ENCODE peak calls at places on chromosomes 4 and X, in ten cellular contexts. M, N, E, K, W, G, T, B, R and L are unnamed samples.

GRCh38 chrX:42714981-42715688 is 62.8 kb downstream of the PPP1R2C start:
- DNase-seq in M (peak; percentile 6), N (peak; percentile 69), E (no peak), K (peak; percentile 85), W (no peak), G (no peak), T (peak; percentile 9), B (no peak), R (peak; percentile 38), L (no peak)

GRCh38 chr4:724131-724530 is 18.5 kb downstream of the PCGF3 start:
- DNase-seq in M (no peak), N (no peak), E (no peak), K (no peak), W (no peak), G (no peak), T (no peak), B (no peak), R (no peak), L (no peak)

GRCh38 chr4:43481526-43481925 is 589.0 kb downstream of the GRXCR1 start:
- DNase-seq in M (no peak), N (no peak), E (no peak), K (no peak), W (no peak), G (no peak), T (no peak), B (no peak), R (no peak), L (no peak)

GRCh38 chr4:180134116-180134866 is 2108.9 kb upstream of the TENM3 start:
- DNase-seq in M (peak; percentile 1), N (no peak), E (no peak), K (peak; percentile 13), W (no peak), G (no peak), T (peak; percentile 40), B (no peak), R (no peak), L (no peak)

GRCh38 chr4:82866706-82867385 is 24.1 kb downstream of the SEC31A start:
- DNase-seq in M (no peak), N (no peak), E (no peak), K (no peak), W (peak; percentile 23), G (no peak), T (no peak), B (no peak), R (no peak), L (no peak)

GRCh38 chrX:17552251-17552650 is 177.3 kb downstream of the NHS start:
- DNase-seq in M (no peak), N (no peak), E (no peak), K (no peak), W (peak; percentile 55), G (no peak), T (no peak), B (no peak), R (no peak), L (no peak)

GRCh38 chr4:13783800-13784411 is 156.4 kb upstream of the BOD1L1 start:
- DNase-seq in M (no peak), N (no peak), E (no peak), K (peak; percentile 42), W (no peak), G (no peak), T (no peak), B (no peak), R (no peak), L (no peak)

GRCh38 chr4:99917575-99917974 is 23.3 kb upstream of the LAMTOR3 start:
- DNase-seq in M (no peak), N (no peak), E (no peak), K (no peak), W (no peak), G (no peak), T (no peak), B (no peak), R (no peak), L (no peak)

GRCh38 chrX:110418857-110419249 is 60.2 kb downstream of the RTL9 start:
- DNase-seq in M (no peak), N (no peak), E (no peak), K (no peak), W (peak; percentile 86), G (no peak), T (peak; percentile 39), B (no peak), R (no peak), L (peak; percentile 85)

GRCh38 chrX:19627081-19627480 is 111.8 kb upstream of the MAP3K15 start:
- DNase-seq in M (no peak), N (no peak), E (no peak), K (no peak), W (no peak), G (peak; percentile 19), T (no peak), B (no peak), R (no peak), L (no peak)

GRCh38 chr4:54228064-54228527 is 997 bp upstream of the PDGFRA start:
- DNase-seq in M (peak; percentile 21), N (peak; percentile 62), E (peak; percentile 90), K (peak; percentile 92), W (peak; percentile 82), G (peak; percentile 85), T (no peak), B (peak; percentile 82), R (peak; percentile 66), L (peak; percentile 85)

GRCh38 chr4:108465886-108466491 is 154.4 kb upstream of the RPL34 start:
- DNase-seq in M (no peak), N (no peak), E (no peak), K (no peak), W (no peak), G (no peak), T (no peak), B (no peak), R (no peak), L (no peak)

GRCh38 chr4:55635282-55635681 is 816 bp downstream of the NMU start:
- DNase-seq in M (no peak), N (no peak), E (no peak), K (peak; percentile 39), W (no peak), G (no peak), T (no peak), B (no peak), R (no peak), L (no peak)

DNA sequence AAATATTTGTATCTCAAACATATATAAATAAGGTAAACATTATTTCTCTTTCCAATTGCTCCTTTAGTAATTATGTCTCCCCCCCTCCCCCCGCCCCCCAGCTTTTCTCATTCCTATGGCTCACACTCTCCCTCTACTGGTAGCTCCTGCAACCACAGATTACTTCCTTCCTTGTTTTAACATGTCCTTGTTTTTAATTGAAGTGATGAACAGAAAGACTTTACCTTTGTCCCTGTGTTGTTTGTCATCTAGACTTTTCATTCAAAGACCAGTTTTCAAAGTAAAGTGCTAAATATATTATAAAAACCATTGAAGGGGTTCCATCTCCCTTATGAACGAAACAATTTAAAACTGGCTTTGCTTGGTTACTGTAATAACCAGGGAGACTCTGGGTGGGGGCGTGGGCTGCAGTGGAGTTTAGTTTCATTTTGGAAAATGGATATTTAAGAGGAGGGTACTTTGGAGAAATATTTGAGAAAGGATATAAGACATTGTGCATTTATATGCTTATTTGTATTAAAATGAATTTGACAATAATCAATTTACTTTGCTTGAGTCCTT is 352.9 kb downstream of the RAPGEF2 start:
- DNase-seq in M (peak; percentile 18), N (no peak), E (no peak), K (peak; percentile 56), W (peak; percentile 55), G (no peak), T (peak; percentile 59), B (peak; percentile 44), R (no peak), L (peak; percentile 47)
- TF ChIP-seq CTCF in M (peak; percentile 77), N (peak; percentile 55), E (no peak), K (peak; percentile 73), W (peak; percentile 73), G (no peak), T (peak; percentile 61), B (no peak), R (no peak), L (peak; percentile 89)

GRCh38 chr4:67746797-67747495 is 7.2 kb downstream of the GNRHR start:
- DNase-seq in M (no peak), N (no peak), E (no peak), K (peak; percentile 28), W (peak; percentile 51), G (no peak), T (no peak), B (no peak), R (no peak), L (peak; percentile 50)
- H3K4me3 ChIP-seq in M (no peak overlapping the region), N (no peak overlapping the region), E (no peak overlapping the region), K (no peak overlapping the region), W (no peak overlapping the region), G (no peak overlapping the region), T (no peak overlapping the region), B (no peak overlapping the region), R (no peak overlapping the region), L (no peak overlapping the region)

GRCh38 chrX:155028192-155028591 is 1.5 kb downstream of the FUNDC2 start:
- DNase-seq in M (no peak), N (no peak), E (no peak), K (peak; percentile 4), W (no peak), G (no peak), T (no peak), B (no peak), R (no peak), L (no peak)
- TF ChIP-seq CTCF in M (no peak), N (no peak), E (no peak), K (no peak), W (no peak), G (no peak), T (no peak), B (no peak), R (no peak), L (no peak)

GRCh38 chr4:88276952-88277710 is 7.2 kb downstream of the PPM1K start:
- DNase-seq in M (no peak), N (no peak), E (no peak), K (no peak), W (no peak), G (no peak), T (no peak), B (no peak), R (no peak), L (peak; percentile 26)

GRCh38 chr4:88283661-88284377 is 542 bp downstream of the PPM1K start:
- DNase-seq in M (peak; percentile 47), N (peak; percentile 76), E (peak; percentile 86), K (peak; percentile 81), W (peak; percentile 50), G (peak; percentile 71), T (peak; percentile 65), B (peak; percentile 42), R (peak; percentile 57), L (peak; percentile 77)

GRCh38 chr4:88277711-88278025 is 6.7 kb downstream of the PPM1K start:
- DNase-seq in M (no peak), N (no peak), E (no peak), K (no peak), W (no peak), G (no peak), T (no peak), B (no peak), R (no peak), L (no peak)

GRCh38 chr4:88275949-88276515 is 8.3 kb downstream of the PPM1K start:
- DNase-seq in M (no peak), N (no peak), E (no peak), K (no peak), W (no peak), G (no peak), T (no peak), B (no peak), R (no peak), L (peak; percentile 76)

GRCh38 chr4:88280228-88280795 is 4.0 kb downstream of the PPM1K start:
- DNase-seq in M (no peak), N (no peak), E (no peak), K (no peak), W (no peak), G (no peak), T (no peak), B (no peak), R (no peak), L (no peak)
- H3K4me3 ChIP-seq in M (no peak overlapping the region), N (no peak overlapping the region), E (no peak overlapping the region), K (no peak overlapping the region), W (no peak overlapping the region), G (no peak overlapping the region), T (no peak overlapping the region), B (no peak overlapping the region), R (no peak overlapping the region), L (no peak overlapping the region)